ENCODE peak calls at places on chromosomes 11 and 22, in nine cellular contexts. One of them, this sample, is unnamed.

GRCh38 chr22:24567668-24568067 is 11.9 kb downstream of the SNRPD3 start:
- DNase-seq in activated CD8-positive, alpha-beta memory T cell treated with anti-CD3 and anti-CD28 coated beads for 48 hours: no peak
- DNase-seq in dorsolateral prefrontal cortex: no peak
- DNase-seq in CD4-positive, alpha-beta T cell: no peak
- DNase-seq in G401: no peak
- DNase-seq in NCI-H460: no peak
- DNase-seq in stimulated activated CD8-positive, alpha-beta memory T cell treated with anti-CD3 and anti-CD28 coated beads, Interleukin-2, amount 100 ng/mL, for 1 hour: no peak
- DNase-seq in stimulated activated CD4-positive, alpha-beta T cell treated with anti-CD3 and anti-CD28 coated beads, Interleukin-1b, Interleukin-23, amount 100 ng/mL, for 4 hours: no peak
- DNase-seq in Daoy: no peak
- DNase-seq in this sample: no peak

GRCh38 chr11:19951558-19952083 is 208.7 kb downstream of the DBX1 start:
- DNase-seq in activated CD8-positive, alpha-beta memory T cell treated with anti-CD3 and anti-CD28 coated beads for 48 hours: no peak
- DNase-seq in dorsolateral prefrontal cortex: no peak
- DNase-seq in CD4-positive, alpha-beta T cell: no peak
- DNase-seq in G401: peak
- DNase-seq in NCI-H460: peak
- DNase-seq in stimulated activated CD8-positive, alpha-beta memory T cell treated with anti-CD3 and anti-CD28 coated beads, Interleukin-2, amount 100 ng/mL, for 1 hour: no peak
- DNase-seq in stimulated activated CD4-positive, alpha-beta T cell treated with anti-CD3 and anti-CD28 coated beads, Interleukin-1b, Interleukin-23, amount 100 ng/mL, for 4 hours: no peak
- DNase-seq in Daoy: peak
- DNase-seq in this sample: no peak

GRCh38 chr11:88480217-88480616 is 142.7 kb upstream of the CTSC start:
- DNase-seq in activated CD8-positive, alpha-beta memory T cell treated with anti-CD3 and anti-CD28 coated beads for 48 hours: no peak
- DNase-seq in dorsolateral prefrontal cortex: no peak
- DNase-seq in CD4-positive, alpha-beta T cell: no peak
- DNase-seq in G401: no peak
- DNase-seq in NCI-H460: no peak
- DNase-seq in stimulated activated CD8-positive, alpha-beta memory T cell treated with anti-CD3 and anti-CD28 coated beads, Interleukin-2, amount 100 ng/mL, for 1 hour: no peak
- DNase-seq in stimulated activated CD4-positive, alpha-beta T cell treated with anti-CD3 and anti-CD28 coated beads, Interleukin-1b, Interleukin-23, amount 100 ng/mL, for 4 hours: no peak
- DNase-seq in Daoy: peak
- DNase-seq in this sample: no peak

GRCh38 chr11:47971501-47971900 is 8.9 kb upstream of the PTPRJ start:
- DNase-seq in activated CD8-positive, alpha-beta memory T cell treated with anti-CD3 and anti-CD28 coated beads for 48 hours: no peak
- DNase-seq in dorsolateral prefrontal cortex: no peak
- DNase-seq in CD4-positive, alpha-beta T cell: no peak
- DNase-seq in G401: no peak
- DNase-seq in NCI-H460: no peak
- DNase-seq in stimulated activated CD8-positive, alpha-beta memory T cell treated with anti-CD3 and anti-CD28 coated beads, Interleukin-2, amount 100 ng/mL, for 1 hour: no peak
- DNase-seq in stimulated activated CD4-positive, alpha-beta T cell treated with anti-CD3 and anti-CD28 coated beads, Interleukin-1b, Interleukin-23, amount 100 ng/mL, for 4 hours: no peak
- DNase-seq in Daoy: no peak
- DNase-seq in this sample: no peak

GRCh38 chr11:14417975-14418374 is 59.0 kb upstream of the RRAS2 start:
- DNase-seq in activated CD8-positive, alpha-beta memory T cell treated with anti-CD3 and anti-CD28 coated beads for 48 hours: no peak
- DNase-seq in dorsolateral prefrontal cortex: no peak
- DNase-seq in CD4-positive, alpha-beta T cell: no peak
- DNase-seq in G401: no peak
- DNase-seq in NCI-H460: no peak
- DNase-seq in stimulated activated CD8-positive, alpha-beta memory T cell treated with anti-CD3 and anti-CD28 coated beads, Interleukin-2, amount 100 ng/mL, for 1 hour: no peak
- DNase-seq in stimulated activated CD4-positive, alpha-beta T cell treated with anti-CD3 and anti-CD28 coated beads, Interleukin-1b, Interleukin-23, amount 100 ng/mL, for 4 hours: no peak
- DNase-seq in Daoy: no peak
- DNase-seq in this sample: no peak

GRCh38 chr11:123381817-123382554 is 48.1 kb upstream of the GRAMD1B start:
- DNase-seq in activated CD8-positive, alpha-beta memory T cell treated with anti-CD3 and anti-CD28 coated beads for 48 hours: no peak
- DNase-seq in dorsolateral prefrontal cortex: no peak
- DNase-seq in CD4-positive, alpha-beta T cell: no peak
- DNase-seq in G401: no peak
- DNase-seq in NCI-H460: no peak
- DNase-seq in stimulated activated CD8-positive, alpha-beta memory T cell treated with anti-CD3 and anti-CD28 coated beads, Interleukin-2, amount 100 ng/mL, for 1 hour: no peak
- DNase-seq in stimulated activated CD4-positive, alpha-beta T cell treated with anti-CD3 and anti-CD28 coated beads, Interleukin-1b, Interleukin-23, amount 100 ng/mL, for 4 hours: no peak
- DNase-seq in Daoy: no peak
- DNase-seq in this sample: no peak

GRCh38 chr11:113577356-113578163 is 102.4 kb upstream of the DRD2 start:
- DNase-seq in activated CD8-positive, alpha-beta memory T cell treated with anti-CD3 and anti-CD28 coated beads for 48 hours: no peak
- DNase-seq in dorsolateral prefrontal cortex: no peak
- DNase-seq in CD4-positive, alpha-beta T cell: no peak
- DNase-seq in G401: no peak
- DNase-seq in NCI-H460: no peak
- DNase-seq in stimulated activated CD8-positive, alpha-beta memory T cell treated with anti-CD3 and anti-CD28 coated beads, Interleukin-2, amount 100 ng/mL, for 1 hour: no peak
- DNase-seq in stimulated activated CD4-positive, alpha-beta T cell treated with anti-CD3 and anti-CD28 coated beads, Interleukin-1b, Interleukin-23, amount 100 ng/mL, for 4 hours: no peak
- DNase-seq in Daoy: no peak
- DNase-seq in this sample: no peak

GRCh38 chr11:73140213-73141030 is 1.7 kb downstream of the FCHSD2 start:
- DNase-seq in activated CD8-positive, alpha-beta memory T cell treated with anti-CD3 and anti-CD28 coated beads for 48 hours: no peak
- DNase-seq in dorsolateral prefrontal cortex: no peak
- DNase-seq in CD4-positive, alpha-beta T cell: no peak
- DNase-seq in G401: no peak
- DNase-seq in NCI-H460: no peak
- DNase-seq in stimulated activated CD8-positive, alpha-beta memory T cell treated with anti-CD3 and anti-CD28 coated beads, Interleukin-2, amount 100 ng/mL, for 1 hour: no peak
- DNase-seq in stimulated activated CD4-positive, alpha-beta T cell treated with anti-CD3 and anti-CD28 coated beads, Interleukin-1b, Interleukin-23, amount 100 ng/mL, for 4 hours: no peak
- DNase-seq in Daoy: peak
- DNase-seq in this sample: peak

GRCh38 chr11:11010624-11011127 is 152.8 kb upstream of the ZBED5 start:
- DNase-seq in activated CD8-positive, alpha-beta memory T cell treated with anti-CD3 and anti-CD28 coated beads for 48 hours: no peak
- DNase-seq in dorsolateral prefrontal cortex: no peak
- DNase-seq in CD4-positive, alpha-beta T cell: no peak
- DNase-seq in G401: peak
- DNase-seq in NCI-H460: no peak
- DNase-seq in stimulated activated CD8-positive, alpha-beta memory T cell treated with anti-CD3 and anti-CD28 coated beads, Interleukin-2, amount 100 ng/mL, for 1 hour: no peak
- DNase-seq in stimulated activated CD4-positive, alpha-beta T cell treated with anti-CD3 and anti-CD28 coated beads, Interleukin-1b, Interleukin-23, amount 100 ng/mL, for 4 hours: no peak
- DNase-seq in Daoy: peak
- DNase-seq in this sample: peak

GRCh38 chr11:68480855-68481510 is 20.4 kb downstream of the PPP6R3 start:
- DNase-seq in activated CD8-positive, alpha-beta memory T cell treated with anti-CD3 and anti-CD28 coated beads for 48 hours: no peak
- DNase-seq in dorsolateral prefrontal cortex: no peak
- DNase-seq in CD4-positive, alpha-beta T cell: no peak
- DNase-seq in G401: no peak
- DNase-seq in NCI-H460: no peak
- DNase-seq in stimulated activated CD8-positive, alpha-beta memory T cell treated with anti-CD3 and anti-CD28 coated beads, Interleukin-2, amount 100 ng/mL, for 1 hour: no peak
- DNase-seq in stimulated activated CD4-positive, alpha-beta T cell treated with anti-CD3 and anti-CD28 coated beads, Interleukin-1b, Interleukin-23, amount 100 ng/mL, for 4 hours: no peak
- DNase-seq in Daoy: no peak
- DNase-seq in this sample: no peak

GRCh38 chr11:20045098-20045688 is 115.1 kb downstream of the DBX1 start:
- DNase-seq in activated CD8-positive, alpha-beta memory T cell treated with anti-CD3 and anti-CD28 coated beads for 48 hours: no peak
- DNase-seq in dorsolateral prefrontal cortex: no peak
- DNase-seq in CD4-positive, alpha-beta T cell: no peak
- DNase-seq in G401: peak
- DNase-seq in NCI-H460: no peak
- DNase-seq in stimulated activated CD8-positive, alpha-beta memory T cell treated with anti-CD3 and anti-CD28 coated beads, Interleukin-2, amount 100 ng/mL, for 1 hour: no peak
- DNase-seq in stimulated activated CD4-positive, alpha-beta T cell treated with anti-CD3 and anti-CD28 coated beads, Interleukin-1b, Interleukin-23, amount 100 ng/mL, for 4 hours: no peak
- DNase-seq in Daoy: no peak
- DNase-seq in this sample: peak

GRCh38 chr22:37762389-37762836 is 45.3 kb upstream of the GCAT start:
- DNase-seq in activated CD8-positive, alpha-beta memory T cell treated with anti-CD3 and anti-CD28 coated beads for 48 hours: no peak
- DNase-seq in dorsolateral prefrontal cortex: no peak
- DNase-seq in CD4-positive, alpha-beta T cell: no peak
- DNase-seq in G401: no peak
- DNase-seq in NCI-H460: no peak
- DNase-seq in stimulated activated CD8-positive, alpha-beta memory T cell treated with anti-CD3 and anti-CD28 coated beads, Interleukin-2, amount 100 ng/mL, for 1 hour: no peak
- DNase-seq in stimulated activated CD4-positive, alpha-beta T cell treated with anti-CD3 and anti-CD28 coated beads, Interleukin-1b, Interleukin-23, amount 100 ng/mL, for 4 hours: no peak
- DNase-seq in Daoy: no peak
- DNase-seq in this sample: no peak

GRCh38 chr11:46664612-46665011 is 35.8 kb downstream of the ARHGAP1 start:
- DNase-seq in activated CD8-positive, alpha-beta memory T cell treated with anti-CD3 and anti-CD28 coated beads for 48 hours: no peak
- DNase-seq in dorsolateral prefrontal cortex: no peak
- DNase-seq in CD4-positive, alpha-beta T cell: no peak
- DNase-seq in G401: no peak
- DNase-seq in NCI-H460: no peak
- DNase-seq in stimulated activated CD8-positive, alpha-beta memory T cell treated with anti-CD3 and anti-CD28 coated beads, Interleukin-2, amount 100 ng/mL, for 1 hour: no peak
- DNase-seq in stimulated activated CD4-positive, alpha-beta T cell treated with anti-CD3 and anti-CD28 coated beads, Interleukin-1b, Interleukin-23, amount 100 ng/mL, for 4 hours: no peak
- DNase-seq in Daoy: no peak
- DNase-seq in this sample: no peak

GRCh38 chr11:61020706-61021235 is 49.3 kb downstream of the CD6 start:
- DNase-seq in activated CD8-positive, alpha-beta memory T cell treated with anti-CD3 and anti-CD28 coated beads for 48 hours: no peak
- DNase-seq in dorsolateral prefrontal cortex: no peak
- DNase-seq in CD4-positive, alpha-beta T cell: no peak
- DNase-seq in G401: no peak
- DNase-seq in NCI-H460: no peak
- DNase-seq in stimulated activated CD8-positive, alpha-beta memory T cell treated with anti-CD3 and anti-CD28 coated beads, Interleukin-2, amount 100 ng/mL, for 1 hour: no peak
- DNase-seq in stimulated activated CD4-positive, alpha-beta T cell treated with anti-CD3 and anti-CD28 coated beads, Interleukin-1b, Interleukin-23, amount 100 ng/mL, for 4 hours: no peak
- DNase-seq in Daoy: no peak
- DNase-seq in this sample: no peak

GRCh38 chr11:68340784-68341556 is 28.6 kb downstream of the LRP5 start:
- DNase-seq in activated CD8-positive, alpha-beta memory T cell treated with anti-CD3 and anti-CD28 coated beads for 48 hours: no peak
- DNase-seq in dorsolateral prefrontal cortex: no peak
- DNase-seq in CD4-positive, alpha-beta T cell: no peak
- DNase-seq in G401: no peak
- DNase-seq in NCI-H460: no peak
- DNase-seq in stimulated activated CD8-positive, alpha-beta memory T cell treated with anti-CD3 and anti-CD28 coated beads, Interleukin-2, amount 100 ng/mL, for 1 hour: no peak
- DNase-seq in stimulated activated CD4-positive, alpha-beta T cell treated with anti-CD3 and anti-CD28 coated beads, Interleukin-1b, Interleukin-23, amount 100 ng/mL, for 4 hours: no peak
- DNase-seq in Daoy: peak
- DNase-seq in this sample: no peak

GRCh38 chr11:130817608-130817944 is 98.7 kb downstream of the SNX19 start:
- DNase-seq in activated CD8-positive, alpha-beta memory T cell treated with anti-CD3 and anti-CD28 coated beads for 48 hours: no peak
- DNase-seq in dorsolateral prefrontal cortex: no peak
- DNase-seq in CD4-positive, alpha-beta T cell: no peak
- DNase-seq in G401: no peak
- DNase-seq in NCI-H460: no peak
- DNase-seq in stimulated activated CD8-positive, alpha-beta memory T cell treated with anti-CD3 and anti-CD28 coated beads, Interleukin-2, amount 100 ng/mL, for 1 hour: no peak
- DNase-seq in stimulated activated CD4-positive, alpha-beta T cell treated with anti-CD3 and anti-CD28 coated beads, Interleukin-1b, Interleukin-23, amount 100 ng/mL, for 4 hours: no peak
- DNase-seq in Daoy: no peak
- DNase-seq in this sample: no peak

GRCh38 chr11:74169736-74170458 is 905 bp downstream of the C2CD3 start:
- DNase-seq in activated CD8-positive, alpha-beta memory T cell treated with anti-CD3 and anti-CD28 coated beads for 48 hours: no peak
- DNase-seq in dorsolateral prefrontal cortex: no peak
- DNase-seq in CD4-positive, alpha-beta T cell: no peak
- DNase-seq in G401: no peak
- DNase-seq in NCI-H460: no peak
- DNase-seq in stimulated activated CD8-positive, alpha-beta memory T cell treated with anti-CD3 and anti-CD28 coated beads, Interleukin-2, amount 100 ng/mL, for 1 hour: no peak
- DNase-seq in stimulated activated CD4-positive, alpha-beta T cell treated with anti-CD3 and anti-CD28 coated beads, Interleukin-1b, Interleukin-23, amount 100 ng/mL, for 4 hours: no peak
- DNase-seq in Daoy: peak
- DNase-seq in this sample: no peak

GRCh38 chr22:23499845-23500500 is 80.1 kb downstream of the IGLL1 start:
- DNase-seq in activated CD8-positive, alpha-beta memory T cell treated with anti-CD3 and anti-CD28 coated beads for 48 hours: no peak
- DNase-seq in dorsolateral prefrontal cortex: peak
- DNase-seq in CD4-positive, alpha-beta T cell: no peak
- DNase-seq in G401: no peak
- DNase-seq in NCI-H460: no peak
- DNase-seq in stimulated activated CD8-positive, alpha-beta memory T cell treated with anti-CD3 and anti-CD28 coated beads, Interleukin-2, amount 100 ng/mL, for 1 hour: no peak
- DNase-seq in stimulated activated CD4-positive, alpha-beta T cell treated with anti-CD3 and anti-CD28 coated beads, Interleukin-1b, Interleukin-23, amount 100 ng/mL, for 4 hours: no peak
- DNase-seq in Daoy: no peak
- DNase-seq in this sample: no peak

GRCh38 chr11:47099213-47099917 is 77.3 kb downstream of the ARFGAP2 start:
- DNase-seq in activated CD8-positive, alpha-beta memory T cell treated with anti-CD3 and anti-CD28 coated beads for 48 hours: no peak
- DNase-seq in dorsolateral prefrontal cortex: no peak
- DNase-seq in CD4-positive, alpha-beta T cell: no peak
- DNase-seq in G401: no peak
- DNase-seq in NCI-H460: no peak
- DNase-seq in stimulated activated CD8-positive, alpha-beta memory T cell treated with anti-CD3 and anti-CD28 coated beads, Interleukin-2, amount 100 ng/mL, for 1 hour: no peak
- DNase-seq in stimulated activated CD4-positive, alpha-beta T cell treated with anti-CD3 and anti-CD28 coated beads, Interleukin-1b, Interleukin-23, amount 100 ng/mL, for 4 hours: no peak
- DNase-seq in Daoy: no peak
- DNase-seq in this sample: no peak

GRCh38 chr22:39317756-39318506 is 1.5 kb downstream of the RPL3 start:
- DNase-seq in activated CD8-positive, alpha-beta memory T cell treated with anti-CD3 and anti-CD28 coated beads for 48 hours: no peak
- DNase-seq in dorsolateral prefrontal cortex: no peak
- DNase-seq in CD4-positive, alpha-beta T cell: no peak
- DNase-seq in G401: no peak
- DNase-seq in NCI-H460: no peak
- DNase-seq in stimulated activated CD8-positive, alpha-beta memory T cell treated with anti-CD3 and anti-CD28 coated beads, Interleukin-2, amount 100 ng/mL, for 1 hour: no peak
- DNase-seq in stimulated activated CD4-positive, alpha-beta T cell treated with anti-CD3 and anti-CD28 coated beads, Interleukin-1b, Interleukin-23, amount 100 ng/mL, for 4 hours: no peak
- DNase-seq in Daoy: no peak
- DNase-seq in this sample: no peak

GRCh38 chr11:24885580-24886173 is 388.8 kb downstream of the LUZP2 start:
- DNase-seq in activated CD8-positive, alpha-beta memory T cell treated with anti-CD3 and anti-CD28 coated beads for 48 hours: no peak
- DNase-seq in dorsolateral prefrontal cortex: no peak
- DNase-seq in CD4-positive, alpha-beta T cell: no peak
- DNase-seq in G401: no peak
- DNase-seq in NCI-H460: no peak
- DNase-seq in stimulated activated CD8-positive, alpha-beta memory T cell treated with anti-CD3 and anti-CD28 coated beads, Interleukin-2, amount 100 ng/mL, for 1 hour: no peak
- DNase-seq in stimulated activated CD4-positive, alpha-beta T cell treated with anti-CD3 and anti-CD28 coated beads, Interleukin-1b, Interleukin-23, amount 100 ng/mL, for 4 hours: no peak
- DNase-seq in Daoy: no peak
- DNase-seq in this sample: no peak